ENCODE peak calls at places on chromosome 14, in seven cellular contexts. H is upper lobe of right lung, W is cardiac muscle cell, D is dorsolateral prefrontal cortex, I is A549, N is brain microvascular endothelial cell, O is SK-N-SH. C is an unnamed sample.

GRCh38 chr14:70890842-70891442 is 16.3 kb upstream of the PCNX1 start:
- DNase-seq in I (no peak), H (no peak), N (no peak), O (no peak), W (no peak), D (no peak), C (no peak)

GRCh38 chr14:68361231-68361630 is 431.6 kb downstream of the ZFP36L1 start:
- DNase-seq in N (peak), W (peak), I (no peak), H (no peak), O (no peak), D (no peak), C (no peak)

GRCh38 chr14:51335521-51335920 is 95.5 kb downstream of the TMX1 start:
- DNase-seq in I (no peak), O (no peak), H (no peak), W (peak), N (no peak), D (no peak), C (no peak)

GRCh38 chr14:80560800-80561199 is 349.5 kb upstream of the DIO2 start:
- DNase-seq in W (no peak), N (no peak), H (no peak), I (no peak), D (no peak), O (no peak), C (no peak)

GRCh38 chr14:21526672-21527319 is 650 bp upstream of the SALL2 start:
- DNase-seq in W (no peak), D (no peak), O (no peak), I (no peak), N (no peak), H (no peak), C (no peak)

GRCh38 chr14:76537912-76538647 is 162.1 kb downstream of the ESRRB start:
- DNase-seq in H (no peak), O (peak), D (no peak), I (no peak), W (no peak), N (no peak), C (no peak)

GRCh38 chr14:54591461-54592245 is 24.7 kb downstream of the SAMD4A start:
- DNase-seq in N (no peak), I (no peak), H (no peak), W (no peak), D (no peak), O (no peak), C (no peak)

GRCh38 chr14:81311816-81312215 is 88.3 kb downstream of the STON2 start:
- DNase-seq in W (peak), O (no peak), I (no peak), H (no peak), D (no peak), N (no peak), C (no peak)

GRCh38 chr14:30751646-30752416 is 122.5 kb upstream of the COCH start:
- DNase-seq in I (no peak), H (no peak), W (no peak), N (no peak), O (peak), D (no peak), C (no peak)

GRCh38 chr14:81275305-81275950 is 54.7 kb upstream of the GTF2A1 start:
- DNase-seq in D (no peak), W (no peak), N (no peak), I (no peak), O (no peak), H (no peak), C (no peak)

GRCh38 chr14:21087294-21088091 is 11.0 kb downstream of the ZNF219 start:
- DNase-seq in N (peak), O (peak), D (no peak), W (peak), H (no peak), I (no peak), C (no peak)

GRCh38 chr14:20530771-20531571 is 25.6 kb downstream of the RNASE10 start:
- DNase-seq in H (peak), I (peak), D (peak), W (peak), O (peak), N (peak), C (peak)

GRCh38 chr14:93533864-93534263 is 103.1 kb downstream of the UNC79 start:
- DNase-seq in O (no peak), H (no peak), W (no peak), I (no peak), D (no peak), N (no peak), C (no peak)

GRCh38 chr14:92922883-92923743 is at the start of gene CHGA:
- DNase-seq in I (peak), H (peak), D (peak), N (peak), W (peak), O (peak), C (peak)

GRCh38 chr14:29858299-29858698 is 69.3 kb downstream of the PRKD1 start:
- DNase-seq in O (no peak), W (no peak), H (no peak), I (no peak), N (no peak), D (no peak), C (no peak)

GRCh38 chr14:101893759-101894158 is 70.6 kb upstream of the DYNC1H1 start:
- DNase-seq in D (no peak), H (no peak), N (no peak), W (no peak), I (no peak), O (no peak), C (no peak)

GRCh38 chr14:23054000-23054811 is 3.1 kb downstream of the CDH24 start:
- DNase-seq in W (no peak), D (no peak), O (peak), N (no peak), H (peak), I (no peak), C (no peak)

GRCh38 chr14:101186544-101186943 is 283.0 kb upstream of the RTL1 start:
- DNase-seq in N (no peak), I (no peak), D (no peak), H (no peak), O (peak), W (no peak), C (no peak)

GRCh38 chr14:38412654-38413053 is 156.8 kb upstream of the CLEC14A start:
- DNase-seq in D (no peak), W (no peak), I (no peak), N (no peak), O (no peak), H (no peak), C (no peak)

GRCh38 chr14:34794941-34795340 is 80.2 kb downstream of the BAZ1A start:
- DNase-seq in N (no peak), H (no peak), I (no peak), O (no peak), W (no peak), D (no peak), C (no peak)

GRCh38 chr14:73591690-73592448 is at the start of gene ACOT4:
- DNase-seq in N (no peak), W (peak), H (peak), I (peak), D (peak), O (peak), C (peak)

GRCh38 chr14:49961270-49962222 is 68.7 kb downstream of the ARF6 start:
- DNase-seq in D (no peak), N (no peak), O (no peak), H (no peak), I (no peak), W (no peak), C (no peak)

GRCh38 chr14:102629700-102630365 is 37.4 kb downstream of the RCOR1 start:
- DNase-seq in I (no peak), W (peak), O (no peak), D (no peak), H (no peak), N (no peak), C (no peak)

GRCh38 chr14:102545461-102546265 is 36.1 kb upstream of the ANKRD9 start:
- DNase-seq in H (no peak), D (no peak), O (peak), N (no peak), I (no peak), W (peak), C (no peak)

GRCh38 chr14:95045255-95045701 is 112.1 kb downstream of the DICER1 start:
- DNase-seq in I (no peak), O (no peak), W (no peak), H (peak), N (no peak), D (peak), C (no peak)

GRCh38 chr14:85762523-85762922 is 232.6 kb downstream of the FLRT2 start:
- DNase-seq in H (no peak), D (no peak), N (no peak), O (no peak), I (no peak), W (no peak), C (no peak)

GRCh38 chr14:104702106-104702505 is 12.7 kb downstream of the INF2 start:
- DNase-seq in I (no peak), D (no peak), H (no peak), N (no peak), O (no peak), W (no peak), C (no peak)

GRCh38 chr14:104702673-104703072 is 13.3 kb downstream of the INF2 start:
- DNase-seq in D (no peak), I (no peak), N (no peak), W (no peak), O (no peak), H (no peak), C (no peak)

GRCh38 chr14:104704252-104704651 is 14.8 kb downstream of the INF2 start:
- DNase-seq in N (no peak), W (no peak), I (no peak), H (no peak), O (no peak), D (no peak), C (no peak)

GRCh38 chr14:104701383-104702076 is 12.1 kb downstream of the INF2 start:
- DNase-seq in O (no peak), I (no peak), N (no peak), D (no peak), W (no peak), H (no peak), C (no peak)

DNA sequence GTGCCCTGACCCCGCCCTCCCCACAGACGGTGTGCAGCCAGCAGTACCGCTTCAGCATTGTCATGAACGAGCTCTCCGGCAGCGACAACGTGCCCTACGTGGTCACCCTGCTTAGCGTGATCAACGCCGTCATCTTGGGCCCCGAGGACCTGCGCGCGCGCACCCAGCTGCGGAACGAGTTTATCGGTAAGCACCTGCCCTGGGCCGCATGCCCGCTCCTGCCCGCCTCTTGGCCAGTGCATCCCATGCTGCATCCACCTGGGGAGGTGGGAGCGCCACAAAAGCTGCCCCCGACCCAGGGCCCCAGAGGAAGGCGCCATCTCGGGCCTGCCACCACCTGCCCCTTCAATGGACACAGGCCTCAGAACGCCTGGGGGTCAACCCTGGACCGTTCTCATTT is 13.9 kb downstream of the INF2 start:
- DNase-seq in I (no peak), N (no peak), W (no peak), O (no peak), D (no peak), H (no peak), C (no peak)
- H3K27ac ChIP-seq in I (no peak), N (no peak), W (no peak), O (no peak), D (peak), H (no peak), C (no peak)

GRCh38 chr14:104294628-104294982 is 156.2 kb downstream of the KIF26A start:
- DNase-seq in H (peak), O (no peak), N (no peak), I (no peak), D (peak), W (no peak), C (no peak)

GRCh38 chr14:104292084-104292970 is 153.9 kb downstream of the KIF26A start:
- DNase-seq in D (peak), H (peak), N (no peak), I (no peak), W (no peak), O (no peak), C (no peak)

GRCh38 chr14:104293231-104293841 is 154.9 kb downstream of the KIF26A start:
- DNase-seq in O (no peak), I (no peak), N (no peak), W (no peak), H (peak), D (peak), C (no peak)

GRCh38 chr14:104294983-104295680 is 156.7 kb downstream of the KIF26A start:
- DNase-seq in H (peak), W (no peak), N (no peak), I (no peak), O (no peak), D (peak), C (no peak)

DNA sequence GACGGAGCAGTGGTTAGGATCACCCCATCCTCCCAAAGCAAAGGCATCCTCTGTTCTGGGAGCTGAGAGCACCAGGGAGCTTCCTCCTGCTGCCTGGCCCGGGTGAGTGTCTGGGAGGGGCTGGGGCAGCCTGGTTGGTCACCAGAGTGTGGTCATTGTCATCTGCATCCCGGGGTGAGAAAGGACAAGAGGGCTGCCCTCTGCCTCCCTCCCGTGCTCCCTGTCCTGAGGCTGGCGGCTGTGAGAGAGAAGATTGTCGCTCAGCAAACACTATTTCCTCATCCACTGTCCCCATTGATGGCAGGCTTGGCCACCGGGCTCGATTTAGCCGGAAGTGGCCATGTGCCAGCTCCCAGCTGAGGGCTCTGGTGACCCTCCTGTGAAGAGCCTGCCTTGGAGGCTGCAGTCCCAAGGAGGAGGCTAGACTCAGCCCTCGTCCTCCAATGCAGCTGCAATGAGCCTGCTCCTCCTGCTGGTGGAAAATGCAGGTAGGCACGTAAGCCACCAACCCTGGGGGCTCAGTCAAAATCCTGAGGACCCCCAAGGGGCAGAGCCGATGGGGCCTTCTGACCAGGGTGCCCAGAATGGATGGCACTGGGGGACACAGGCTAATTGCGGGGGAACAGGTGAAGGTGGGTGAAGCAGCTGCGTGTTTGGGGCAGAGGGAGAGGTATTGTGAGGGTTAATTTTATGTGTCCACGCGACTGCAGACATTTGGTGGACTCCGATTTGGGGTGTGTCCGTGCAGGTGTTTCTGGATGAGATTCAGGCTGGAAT is 155.7 kb downstream of the KIF26A start:
- DNase-seq in D (peak), I (peak), N (no peak), H (peak), O (no peak), W (no peak), C (no peak)
- TF ChIP-seq CTCF in D (no peak), I (peak), N (no peak), H (no peak), O (peak), W (peak), C (no peak)

GRCh38 chr14:69620981-69621380 is 9.6 kb downstream of the SUSD6 start:
- DNase-seq in O (no peak), D (no peak), H (no peak), N (no peak), W (no peak), I (no peak), C (no peak)

GRCh38 chr14:69620211-69620611 is 8.8 kb downstream of the SUSD6 start:
- DNase-seq in N (no peak), H (no peak), I (no peak), W (no peak), O (no peak), D (no peak), C (no peak)

GRCh38 chr14:69617796-69618195 is 6.4 kb downstream of the SUSD6 start:
- DNase-seq in O (no peak), N (no peak), W (no peak), D (no peak), I (no peak), H (no peak), C (no peak)

GRCh38 chr14:69616408-69616773 is 5.0 kb downstream of the SUSD6 start:
- DNase-seq in D (no peak), H (no peak), I (no peak), W (no peak), N (no peak), O (no peak), C (no peak)

DNA sequence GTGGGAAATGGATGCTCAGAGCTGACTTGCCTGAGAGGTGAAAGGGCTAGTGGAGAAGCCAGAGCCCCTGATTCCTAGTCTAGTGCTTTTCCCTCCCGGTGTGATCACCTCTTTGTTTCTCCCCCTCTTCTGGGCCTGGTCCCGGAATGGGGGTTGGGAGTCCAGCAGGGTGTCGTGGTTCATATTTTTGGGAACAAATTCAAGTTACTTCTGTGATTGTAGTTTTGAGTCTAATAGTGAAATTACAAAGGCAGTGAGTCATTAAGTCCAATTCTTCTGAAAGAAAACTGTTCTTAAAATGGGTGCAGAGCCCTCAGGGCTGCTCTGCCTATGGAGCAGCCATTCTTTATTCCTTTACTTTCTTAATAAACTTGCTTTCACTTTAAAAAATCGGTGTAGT is 7.6 kb downstream of the SUSD6 start:
- DNase-seq in W (no peak), H (no peak), O (no peak), N (no peak), D (no peak), I (no peak), C (no peak)
- H3K27ac ChIP-seq in W (no peak), H (peak), O (no peak), N (no peak), D (peak), I (no peak), C (peak)

GRCh38 chr14:64770751-64771150 is 66.5 kb downstream of the PLEKHG3 start:
- DNase-seq in O (no peak), N (no peak), H (no peak), I (no peak), D (no peak), W (no peak), C (no peak)

GRCh38 chr14:64771161-64771560 is 66.9 kb downstream of the PLEKHG3 start:
- DNase-seq in N (no peak), O (no peak), I (no peak), W (no peak), H (no peak), D (no peak), C (no peak)

GRCh38 chr14:64773577-64773976 is 69.4 kb downstream of the PLEKHG3 start:
- DNase-seq in W (no peak), I (no peak), N (no peak), D (no peak), H (no peak), O (no peak), C (no peak)

GRCh38 chr14:64773046-64773445 is 68.8 kb downstream of the PLEKHG3 start:
- DNase-seq in D (no peak), O (no peak), N (no peak), H (no peak), I (no peak), W (no peak), C (no peak)

GRCh38 chr14:64772394-64772950 is 68.2 kb downstream of the PLEKHG3 start:
- DNase-seq in O (no peak), N (no peak), W (no peak), D (no peak), H (no peak), I (no peak), C (no peak)
- TF ChIP-seq CTCF in O (no peak), N (peak), W (no peak), D (no peak), H (no peak), I (peak), C (no peak)

DNA sequence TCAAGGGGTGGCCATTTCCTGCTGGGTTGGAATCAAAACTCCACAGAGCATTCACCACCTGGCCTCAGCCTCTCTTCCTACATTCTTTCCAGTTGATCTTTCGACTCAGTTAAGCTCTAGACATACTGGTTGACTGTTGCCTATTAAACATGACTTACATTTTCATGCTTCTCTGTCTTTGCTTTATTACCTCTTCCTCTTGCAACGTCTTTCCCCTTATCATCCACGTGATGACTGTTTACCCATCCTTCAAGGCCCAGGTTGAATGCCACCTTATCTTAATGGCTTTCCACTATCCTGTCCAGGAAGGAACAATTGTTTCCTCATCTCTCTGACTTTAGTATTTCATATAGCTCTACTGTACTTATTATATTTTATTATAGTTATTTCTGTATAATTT is 24.4 kb upstream of the CCDC175 start:
- DNase-seq in I (no peak), W (no peak), N (no peak), O (no peak), H (no peak), D (no peak), C (no peak)
- H3K27ac ChIP-seq in I (no peak), W (no peak), N (peak), O (no peak), H (no peak), D (no peak), C (no peak)

DNA sequence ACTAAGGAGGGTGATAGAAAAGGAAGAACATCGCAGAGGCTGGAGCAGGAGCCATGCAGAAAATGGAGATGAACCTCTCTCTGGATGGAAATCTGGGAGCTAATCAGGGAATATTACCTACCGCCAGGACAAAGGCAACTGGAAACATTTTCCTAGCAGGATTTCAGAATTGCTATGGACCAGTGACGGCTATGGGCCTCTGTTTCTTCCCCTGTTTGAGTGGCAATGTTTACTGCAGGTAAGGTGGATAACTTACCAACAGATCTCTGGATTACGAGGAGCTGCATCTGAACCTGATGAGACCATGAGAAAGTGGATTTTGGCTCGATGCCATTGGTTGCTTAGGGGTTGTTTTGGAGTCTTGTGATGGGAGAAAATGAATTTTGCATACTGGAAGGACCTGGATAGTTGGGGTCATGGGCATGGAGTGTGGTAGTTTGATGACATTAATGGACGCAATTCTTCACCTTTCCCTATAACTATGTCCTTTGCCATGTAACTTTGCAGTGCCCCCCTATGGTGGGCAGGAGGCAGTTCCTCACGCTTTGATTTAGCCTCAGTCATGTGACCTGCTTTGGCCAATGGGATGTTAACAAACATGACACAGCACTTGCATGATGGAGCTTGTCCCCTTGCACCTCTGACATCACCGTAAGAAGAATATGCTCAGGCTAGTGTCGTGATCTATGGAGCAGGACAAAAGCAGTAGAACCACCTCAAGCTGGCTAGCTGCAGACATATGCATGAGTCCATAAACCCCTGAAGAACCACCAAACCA is 51.1 kb downstream of the CALM1 start:
- DNase-seq in O (no peak), H (no peak), I (no peak), N (no peak), W (no peak), D (no peak), C (no peak)
- TF ChIP-seq CTCF in O (no peak), H (no peak), I (no peak), N (no peak), W (no peak), D (no peak), C (no peak)